ENCODE peak calls at places on chromosome 1, in seven cellular contexts. P, B, L, V, R, O and U are unnamed samples.

GRCh38 chr1:196209265-196209664 is 399.0 kb downstream of the KCNT2 start:
- DNase-seq in V (no peak), R (no peak), L (peak; percentile 6), O (no peak), B (no peak), P (peak; percentile 16), U (no peak)

GRCh38 chr1:1567831-1568380 is 6.8 kb downstream of the SSU72 start:
- DNase-seq in V (no peak), L (no peak), R (no peak), O (no peak), B (no peak), P (no peak), U (no peak)

GRCh38 chr1:111750856-111751255 is 4.8 kb upstream of the DDX20 start:
- DNase-seq in O (no peak), B (no peak), P (no peak), R (no peak), V (no peak), L (no peak), U (no peak)

GRCh38 chr1:93964777-93965200 is 55.6 kb upstream of the GCLM start:
- DNase-seq in O (no peak), P (no peak), R (no peak), B (no peak), L (peak; percentile 58), V (no peak), U (peak; percentile 20)

GRCh38 chr1:170623171-170623570 is 40.8 kb upstream of the PRRX1 start:
- DNase-seq in O (no peak), L (peak; percentile 97), P (no peak), R (no peak), B (no peak), V (no peak), U (peak; percentile 71)

GRCh38 chr1:39063775-39064174 is 37.6 kb downstream of the NDUFS5 start:
- DNase-seq in V (no peak), P (no peak), R (no peak), O (no peak), L (no peak), B (no peak), U (no peak)

GRCh38 chr1:35544976-35545375 is 12.2 kb downstream of the KIAA0319L start:
- DNase-seq in P (peak; percentile 65), V (no peak), R (no peak), L (peak; percentile 34), O (peak; percentile 58), B (no peak), U (peak; percentile 14)

GRCh38 chr1:246789454-246790339 is 65.5 kb downstream of the SCCPDH start:
- DNase-seq in L (no peak), O (peak; percentile 30), R (no peak), B (no peak), V (no peak), P (no peak), U (no peak)

GRCh38 chr1:19081218-19081893 is 124.9 kb upstream of the IFFO2 start:
- DNase-seq in B (no peak), P (peak; percentile 57), R (no peak), O (no peak), V (peak; percentile 20), L (peak; percentile 82), U (no peak)

GRCh38 chr1:229037806-229038405 is 233.0 kb upstream of the RAB4A start:
- DNase-seq in L (no peak), B (no peak), V (no peak), O (no peak), P (no peak), R (no peak), U (no peak)

GRCh38 chr1:109895720-109896504 is 14.7 kb upstream of the CSF1 start:
- DNase-seq in P (peak; percentile 82), R (peak; percentile 86), V (no peak), O (no peak), L (peak; percentile 55), B (no peak), U (no peak)

GRCh38 chr1:36728846-36729245 is 246.1 kb upstream of the CSF3R start:
- DNase-seq in B (no peak), R (peak; percentile 33), V (no peak), O (no peak), P (no peak), L (no peak), U (no peak)
- H3K9me3 ChIP-seq in B (no peaks in the 10 kb centered on the region), R (no peaks in the 10 kb centered on the region), V (no peaks in the 10 kb centered on the region), O (no peaks in the 10 kb centered on the region), P (no peaks in the 10 kb centered on the region), L (no peaks in the 10 kb centered on the region), U (no peaks in the 10 kb centered on the region)

GRCh38 chr1:248417854-248418253 is 15.0 kb downstream of the OR2T1 start:
- DNase-seq in R (no peak), V (no peak), O (no peak), L (no peak), B (no peak), P (no peak), U (no peak)

GRCh38 chr1:248416226-248416625 is 13.4 kb downstream of the OR2T1 start:
- DNase-seq in P (no peak), O (no peak), L (no peak), R (no peak), B (no peak), V (no peak), U (no peak)

DNA sequence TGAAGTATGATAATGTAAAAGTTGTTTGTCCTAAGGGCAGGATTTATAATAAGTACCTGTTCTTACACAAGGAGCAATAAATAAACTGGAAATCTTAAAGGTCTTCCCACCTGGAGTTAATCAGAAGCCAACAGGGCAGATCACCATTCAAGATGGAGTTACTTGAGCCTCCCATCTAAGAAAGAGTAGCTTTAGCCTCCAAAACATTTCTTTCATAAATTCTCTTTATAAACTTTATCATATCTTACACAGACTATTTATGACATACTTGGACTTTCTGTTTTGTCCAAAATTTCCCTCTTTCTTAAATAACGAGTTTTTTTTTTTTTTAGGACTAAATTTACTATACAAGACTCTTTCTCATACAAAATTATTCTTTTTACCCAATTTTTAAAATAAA is 18.5 kb downstream of the OR2T1 start:
- DNase-seq in B (no peak), V (no peak), O (no peak), R (no peak), L (no peak), P (no peak), U (no peak)
- H3K9me3 ChIP-seq in B (no peaks in the 10 kb centered on the region), V (no peaks in the 10 kb centered on the region), O (peaks cover 8% of the 10 kb centered on the region), R (peaks cover 3% of the 10 kb centered on the region), L (no peaks in the 10 kb centered on the region), P (peaks cover 15% of the 10 kb centered on the region), U (peaks cover 14% of the 10 kb centered on the region)

GRCh38 chr1:239239529-239239928 is 146.8 kb upstream of the CHRM3 start:
- DNase-seq in V (no peak), B (no peak), L (no peak), P (no peak), O (no peak), R (no peak), U (no peak)

GRCh38 chr1:239244084-239244483 is 142.3 kb upstream of the CHRM3 start:
- DNase-seq in R (no peak), V (no peak), P (no peak), O (no peak), B (no peak), L (no peak), U (no peak)

GRCh38 chr1:239242404-239242803 is 144.0 kb upstream of the CHRM3 start:
- DNase-seq in O (no peak), B (no peak), V (no peak), L (no peak), P (no peak), R (no peak), U (no peak)

GRCh38 chr1:239240736-239241135 is 145.6 kb upstream of the CHRM3 start:
- DNase-seq in B (no peak), V (no peak), P (no peak), L (no peak), O (no peak), R (no peak), U (no peak)

GRCh38 chr1:239243003-239243402 is 143.4 kb upstream of the CHRM3 start:
- DNase-seq in B (no peak), R (no peak), V (no peak), O (no peak), L (no peak), P (no peak), U (no peak)
- H3K9me3 ChIP-seq in B (no peaks in the 10 kb centered on the region), R (no peaks in the 10 kb centered on the region), V (no peaks in the 10 kb centered on the region), O (no peaks in the 10 kb centered on the region), L (no peaks in the 10 kb centered on the region), P (no peaks in the 10 kb centered on the region), U (peaks cover 4% of the 10 kb centered on the region)

GRCh38 chr1:160499631-160500030 is 23.4 kb downstream of the SLAMF6 start:
- DNase-seq in R (no peak), P (no peak), L (no peak), V (no peak), O (no peak), B (no peak), U (no peak)
- H3K9me3 ChIP-seq in R (no peaks in the 10 kb centered on the region), P (peaks cover 4% of the 10 kb centered on the region), L (no peaks in the 10 kb centered on the region), V (no peaks in the 10 kb centered on the region), O (no peaks in the 10 kb centered on the region), B (no peaks in the 10 kb centered on the region), U (no peaks in the 10 kb centered on the region)

GRCh38 chr1:248782311-248782887 is 26.8 kb upstream of the LYPD8 start:
- DNase-seq in O (no peak), B (no peak), V (no peak), L (no peak), P (no peak), R (no peak), U (no peak)
- H3K9me3 ChIP-seq in O (no peaks in the 10 kb centered on the region), B (no peaks in the 10 kb centered on the region), V (no peaks in the 10 kb centered on the region), L (no peaks in the 10 kb centered on the region), P (no peaks in the 10 kb centered on the region), R (no peaks in the 10 kb centered on the region), U (no peaks in the 10 kb centered on the region)